ENCODE peak calls at places on chromosomes 4 and X, in seven cellular contexts. I is mesenchymal stem cell, Q is H9, A is H1, B is neuronal stem cell, E is mesendoderm, Z is trophoblast cell. K is an unnamed sample.

GRCh38 chrX:51857159-51857733 is 36.2 kb upstream of the MAGED1 start:
- DNase-seq in I (no peak), Z (no peak), A (no peak), B (no peak), E (no peak), Q (no peak), K (no peak)

GRCh38 chrX:119488749-119489148 is 20.5 kb downstream of the SLC25A5 start:
- DNase-seq in B (no peak), Z (peak; percentile 69), Q (no peak), I (peak; percentile 51), A (no peak), E (peak; percentile 31), K (peak; percentile 51)

GRCh38 chr4:152896819-152897218 is 39.3 kb upstream of the FHDC1 start:
- DNase-seq in B (no peak), A (no peak), Z (no peak), E (no peak), I (peak; percentile 41), Q (no peak), K (peak; percentile 67)

GRCh38 chr4:8687083-8687482 is 94.5 kb downstream of the CPZ start:
- DNase-seq in E (no peak), A (no peak), Q (no peak), Z (no peak), B (no peak), I (no peak), K (no peak)

GRCh38 chr4:78764498-78764961 is 11.6 kb upstream of the BMP2K start:
- DNase-seq in Z (peak; percentile 72), E (peak; percentile 39), I (peak; percentile 39), Q (no peak), B (no peak), A (no peak), K (peak; percentile 82)

GRCh38 chr4:98113005-98113404 is 30.3 kb downstream of the STPG2 start:
- DNase-seq in I (peak; percentile 30), A (no peak), Q (peak; percentile 47), Z (peak; percentile 10), E (peak; percentile 61), B (peak; percentile 9), K (peak; percentile 25)

GRCh38 chr4:122826596-122827257 is at the start of gene FGF2:
- DNase-seq in I (peak; percentile 69), Z (no peak), Q (peak; percentile 71), B (peak; percentile 78), A (peak; percentile 47), E (peak; percentile 70), K (peak; percentile 60)

GRCh38 chr4:25549413-25549812 is 106.2 kb upstream of the SLC34A2 start:
- DNase-seq in B (no peak), A (no peak), E (no peak), Q (no peak), I (no peak), Z (no peak), K (no peak)

GRCh38 chrX:38854305-38854704 is 53.0 kb downstream of the MID1IP1 start:
- DNase-seq in E (no peak), A (no peak), Q (no peak), I (no peak), Z (no peak), B (no peak), K (no peak)

GRCh38 chrX:2385224-2385623 is 115.6 kb downstream of the DHRSX start:
- DNase-seq in E (peak; percentile 64), A (no peak), Z (peak; percentile 82), Q (no peak), I (peak; percentile 76), B (no peak), K (peak; percentile 88)

GRCh38 chr4:126661194-126661593 is 971.6 kb upstream of the INTU start:
- DNase-seq in E (peak; percentile 10), Q (no peak), I (peak; percentile 30), Z (peak; percentile 17), A (no peak), B (no peak), K (peak; percentile 28)

GRCh38 chr4:60396680-60397079 is 803.4 kb upstream of the ADGRL3 start:
- DNase-seq in Z (no peak), I (no peak), E (no peak), B (no peak), Q (no peak), A (no peak), K (no peak)

GRCh38 chr4:16075061-16075460 is 8.8 kb downstream of the PROM1 start:
- DNase-seq in I (no peak), A (no peak), B (no peak), Q (no peak), E (peak; percentile 63), Z (no peak), K (no peak)

GRCh38 chrX:20477836-20478532 is 211.3 kb upstream of the RPS6KA3 start:
- DNase-seq in Q (no peak), Z (peak; percentile 1), A (no peak), B (no peak), I (no peak), E (no peak), K (no peak)

GRCh38 chr4:89111833-89112563 is 665 bp downstream of the TIGD2 start:
- DNase-seq in Z (peak; percentile 97), A (no peak), B (no peak), Q (no peak), I (peak; percentile 96), E (peak; percentile 72), K (peak; percentile 95)

GRCh38 chr4:87219648-87220093 is 747 bp downstream of the KLHL8 start:
- DNase-seq in Z (peak; percentile 65), E (peak; percentile 37), Q (peak; percentile 38), I (peak; percentile 49), A (no peak), B (no peak), K (peak; percentile 33)

GRCh38 chrX:70508296-70508911 is 63.8 kb downstream of the DLG3 start:
- DNase-seq in Q (peak; percentile 33), Z (no peak), E (peak; percentile 76), A (no peak), I (peak; percentile 1), B (no peak), K (peak; percentile 8)

GRCh38 chrX:35625714-35626113 is 172.4 kb upstream of the MAGEB16 start:
- DNase-seq in Z (no peak), A (no peak), B (no peak), I (no peak), Q (no peak), E (no peak), K (no peak)

GRCh38 chr4:7788687-7789425 is 150.8 kb downstream of the AFAP1 start:
- DNase-seq in E (no peak), I (peak; percentile 32), B (no peak), Q (no peak), Z (no peak), A (no peak), K (no peak)

GRCh38 chr4:4923208-4923607 is 63.7 kb downstream of the MSX1 start:
- DNase-seq in E (peak; percentile 28), B (no peak), A (no peak), Q (no peak), I (no peak), Z (no peak), K (no peak)

GRCh38 chr4:85741921-85742591 is 267.1 kb downstream of the ARHGAP24 start:
- DNase-seq in A (no peak), Q (no peak), E (no peak), I (no peak), Z (no peak), B (no peak), K (no peak)

GRCh38 chr4:127598656-127599055 is 34.1 kb upstream of the INTU start:
- DNase-seq in Q (no peak), A (no peak), B (no peak), I (no peak), E (no peak), Z (no peak), K (no peak)

GRCh38 chr4:152949930-152950329 is 13.8 kb downstream of the FHDC1 start:
- DNase-seq in E (peak; percentile 65), B (no peak), Q (no peak), I (no peak), A (no peak), Z (no peak), K (no peak)

GRCh38 chrX:29952016-29952415 is 263.3 kb upstream of the MAGEB2 start:
- DNase-seq in I (no peak), A (no peak), Q (no peak), B (no peak), E (no peak), Z (no peak), K (peak; percentile 5)
- H3K18ac ChIP-seq in I (no peak overlapping the region), A (no peak overlapping the region), Q (no peak overlapping the region), B (no peak overlapping the region), E (no peak overlapping the region), Z (no peak overlapping the region), K (no peak overlapping the region)

DNA sequence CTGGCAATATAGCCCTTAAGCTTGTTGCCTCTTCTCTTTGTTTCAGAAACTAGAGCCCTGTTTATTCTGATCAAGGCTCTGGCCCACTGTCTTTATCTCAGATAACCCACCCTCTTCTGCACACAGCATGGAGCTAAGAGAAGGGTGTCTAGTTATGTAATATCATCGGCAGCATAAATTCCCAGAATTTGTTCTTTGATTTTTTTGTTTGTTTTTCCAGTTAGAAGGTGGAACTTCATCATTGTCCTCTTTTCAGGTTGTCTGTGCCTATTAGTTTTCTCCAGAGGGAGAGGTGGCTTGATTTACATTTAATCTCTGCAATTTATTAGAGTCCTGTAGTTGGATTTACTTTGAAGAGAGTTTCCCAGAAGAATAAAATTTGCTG is 15.3 kb upstream of the F11 start:
- DNase-seq in Z (no peak), I (no peak), A (no peak), E (no peak), B (no peak), Q (no peak), K (no peak)
- H3K9ac ChIP-seq in Z (no peak overlapping the region), I (no peak overlapping the region), A (no peak overlapping the region), E (no peak overlapping the region), B (no peak overlapping the region), Q (no peak overlapping the region), K (no peak overlapping the region)

GRCh38 chrX:107752714-107753113 is 22.9 kb downstream of the TSC22D3 start:
- DNase-seq in Q (no peak), B (no peak), A (no peak), Z (no peak), I (no peak), E (no peak), K (no peak)

GRCh38 chrX:107753186-107753585 is 22.4 kb downstream of the TSC22D3 start:
- DNase-seq in Q (no peak), B (no peak), I (no peak), E (no peak), A (no peak), Z (no peak), K (no peak)

GRCh38 chrX:107752037-107752436 is 23.6 kb downstream of the TSC22D3 start:
- DNase-seq in E (no peak), A (no peak), I (no peak), Q (no peak), B (no peak), Z (no peak), K (no peak)

GRCh38 chrX:107758231-107758766 is 17.3 kb downstream of the TSC22D3 start:
- DNase-seq in E (no peak), B (no peak), Q (no peak), I (no peak), A (no peak), Z (no peak), K (no peak)

DNA sequence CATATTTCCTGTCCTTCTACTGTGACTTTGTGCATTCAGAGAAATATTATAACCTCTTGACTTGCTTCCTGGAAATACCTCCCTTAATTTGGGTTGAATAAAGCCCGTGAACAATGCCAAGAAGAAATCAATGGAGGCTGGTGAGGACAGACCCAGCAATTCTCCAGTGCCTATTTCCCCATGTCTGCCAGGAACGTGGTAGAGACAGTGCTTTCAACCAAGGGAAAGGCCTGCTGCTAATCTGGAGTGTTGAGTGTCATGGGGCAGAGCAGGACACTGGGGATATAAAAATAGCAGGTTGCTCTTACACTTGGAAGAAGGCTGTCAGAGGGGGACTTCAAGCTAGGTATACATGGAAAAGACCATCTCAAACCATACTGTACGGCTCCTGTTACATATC is 19.9 kb downstream of the TSC22D3 start:
- DNase-seq in E (no peak), Q (no peak), A (no peak), B (no peak), I (no peak), Z (no peak), K (no peak)
- H3K4me1 ChIP-seq in E (no peaks in the 10 kb centered on the region), Q (peaks cover 3% of the 10 kb centered on the region), A (no peaks in the 10 kb centered on the region), B (no peaks in the 10 kb centered on the region), I (no peaks in the 10 kb centered on the region), Z (no peaks in the 10 kb centered on the region), K (no peaks in the 10 kb centered on the region)

GRCh38 chrX:15718283-15718970 is 19.6 kb upstream of the CA5B start:
- DNase-seq in I (no peak), E (peak; percentile 35), A (no peak), B (no peak), Q (peak; percentile 33), Z (no peak), K (no peak)
- H3K18ac ChIP-seq in I (no peak overlapping the region), E (no peak overlapping the region), A (no peak overlapping the region), B (no peak overlapping the region), Q (no peak overlapping the region), Z (no peak overlapping the region), K (no peak overlapping the region)